ENCODE peak calls at places on chromosomes 1 and 21, in six cellular contexts. J is H9, T is H1, K is IMR-90, H is neuronal stem cell, D is trophoblast cell. B is an unnamed sample.

GRCh38 chr1:66944330-66945274 is 19.8 kb downstream of the MIER1 start:
- DNase-seq in J (no peak), T (no peak), K (peak; percentile 85), H (no peak), D (peak; percentile 37), B (peak; percentile 88)

GRCh38 chr1:156356875-156357534 is 12.0 kb upstream of the RHBG start:
- DNase-seq in J (peak; percentile 96), T (peak; percentile 92), K (no peak), H (peak; percentile 44), D (peak; percentile 64), B (peak; percentile 40)

GRCh38 chr1:212699839-212700596 is at the start of gene BATF3:
- DNase-seq in J (no peak), T (peak; percentile 55), K (no peak), H (no peak), D (peak; percentile 38), B (peak; percentile 60)

GRCh38 chr1:100387209-100387608 is 34.9 kb downstream of the CDC14A start:
- DNase-seq in J (no peak), T (no peak), K (peak; percentile 53), H (no peak), D (peak; percentile 3), B (no peak)

GRCh38 chr1:28512058-28512611 is 6.3 kb downstream of the RCC1 start:
- DNase-seq in J (no peak), T (no peak), K (peak; percentile 37), H (no peak), D (peak; percentile 34), B (peak; percentile 31)

GRCh38 chr1:54763814-54764131 is 550 bp downstream of the PARS2 start:
- DNase-seq in J (no peak), T (no peak), K (no peak), H (no peak), D (no peak), B (no peak)

GRCh38 chr1:103917771-103918170 is 168.1 kb downstream of the AMY1C start:
- DNase-seq in J (no peak), T (no peak), K (no peak), H (no peak), D (no peak), B (no peak)

GRCh38 chr1:244273845-244274619 is 177.7 kb downstream of the ADSS2 start:
- DNase-seq in J (no peak), T (no peak), K (peak; percentile 100), H (peak; percentile 17), D (peak; percentile 70), B (peak; percentile 94)

GRCh38 chr1:20686878-20687725 is 25.9 kb upstream of the DDOST start:
- DNase-seq in J (no peak), T (no peak), K (no peak), H (no peak), D (no peak), B (no peak)

GRCh38 chr1:115676498-115677171 is 34.9 kb downstream of the VANGL1 start:
- DNase-seq in J (no peak), T (no peak), K (no peak), H (peak; percentile 20), D (no peak), B (no peak)

GRCh38 chr1:34407140-34407539 is 230.4 kb downstream of the C1orf94 start:
- DNase-seq in J (no peak), T (peak; percentile 8), K (no peak), H (no peak), D (peak; percentile 81), B (no peak)

GRCh38 chr1:29540801-29541357 is 304.6 kb downstream of the PTPRU start:
- DNase-seq in J (peak; percentile 21), T (no peak), K (no peak), H (no peak), D (no peak), B (no peak)

GRCh38 chr21:16794944-16795343 is 717.9 kb upstream of the CXADR start:
- DNase-seq in J (no peak), T (no peak), K (peak; percentile 95), H (no peak), D (peak; percentile 59), B (peak; percentile 81)

GRCh38 chr1:169113613-169114119 is 7.2 kb downstream of the ATP1B1 start:
- DNase-seq in J (peak; percentile 69), T (no peak), K (peak; percentile 95), H (no peak), D (peak; percentile 92), B (peak; percentile 94)

GRCh38 chr1:229952135-229952534 is 114.9 kb upstream of the GALNT2 start:
- DNase-seq in J (no peak), T (no peak), K (no peak), H (no peak), D (no peak), B (no peak)

GRCh38 chr21:31218830-31219608 is 125.0 kb downstream of the TIAM1 start:
- DNase-seq in J (no peak), T (no peak), K (peak; percentile 29), H (peak; percentile 11), D (peak; percentile 75), B (no peak)

GRCh38 chr1:221891708-221892107 is 149.8 kb upstream of the DUSP10 start:
- DNase-seq in J (no peak), T (no peak), K (no peak), H (no peak), D (peak; percentile 61), B (no peak)

GRCh38 chr1:99849744-99850457 is at the start of gene AGL:
- DNase-seq in J (peak; percentile 91), T (peak; percentile 94), K (peak; percentile 61), H (peak; percentile 78), D (peak; percentile 91), B (peak; percentile 84)

GRCh38 chr1:37556712-37557196 is at the start of gene DNALI1:
- DNase-seq in J (peak; percentile 97), T (peak; percentile 98), K (peak; percentile 88), H (peak; percentile 91), D (peak; percentile 94), B (peak; percentile 92)

GRCh38 chr1:114341886-114342285 is 169.1 kb downstream of the TRIM33 start:
- DNase-seq in J (no peak), T (peak; percentile 13), K (no peak), H (no peak), D (no peak), B (no peak)

GRCh38 chr21:17463441-17463840 is 49.4 kb upstream of the CXADR start:
- DNase-seq in J (no peak), T (no peak), K (peak; percentile 97), H (no peak), D (no peak), B (peak; percentile 44)

GRCh38 chr1:225454067-225454618 is 26.3 kb upstream of the LBR start:
- DNase-seq in J (no peak), T (no peak), K (peak; percentile 31), H (no peak), D (peak; percentile 37), B (peak; percentile 29)

GRCh38 chr1:98677288-98677687 is 15.8 kb downstream of the SNX7 start:
- DNase-seq in J (no peak), T (no peak), K (peak; percentile 85), H (no peak), D (no peak), B (no peak)

GRCh38 chr1:6386371-6386949 is 7.1 kb downstream of the ACOT7 start:
- DNase-seq in J (no peak), T (no peak), K (peak; percentile 42), H (no peak), D (peak; percentile 37), B (peak; percentile 80)

GRCh38 chr1:178341218-178341956 is 155.4 kb downstream of the CLEC20A start:
- DNase-seq in J (peak; percentile 91), T (peak; percentile 80), K (peak; percentile 80), H (peak; percentile 79), D (peak; percentile 89), B (peak; percentile 73)

GRCh38 chr1:53413175-53414001 is 45.8 kb upstream of the DMRTB1 start:
- DNase-seq in J (no peak), T (peak; percentile 35), K (peak; percentile 89), H (no peak), D (no peak), B (peak; percentile 90)

GRCh38 chr1:241828576-241828975 is 19.4 kb upstream of the EXO1 start:
- DNase-seq in J (no peak), T (no peak), K (peak; percentile 54), H (no peak), D (peak; percentile 13), B (no peak)

GRCh38 chr1:3026581-3027511 is 5.6 kb downstream of the ACTRT2 start:
- DNase-seq in J (no peak), T (no peak), K (no peak), H (no peak), D (no peak), B (no peak)

GRCh38 chr1:177809844-177810243 is 160.0 kb downstream of the SEC16B start:
- DNase-seq in J (no peak), T (no peak), K (peak; percentile 2), H (no peak), D (no peak), B (no peak)

DNA sequence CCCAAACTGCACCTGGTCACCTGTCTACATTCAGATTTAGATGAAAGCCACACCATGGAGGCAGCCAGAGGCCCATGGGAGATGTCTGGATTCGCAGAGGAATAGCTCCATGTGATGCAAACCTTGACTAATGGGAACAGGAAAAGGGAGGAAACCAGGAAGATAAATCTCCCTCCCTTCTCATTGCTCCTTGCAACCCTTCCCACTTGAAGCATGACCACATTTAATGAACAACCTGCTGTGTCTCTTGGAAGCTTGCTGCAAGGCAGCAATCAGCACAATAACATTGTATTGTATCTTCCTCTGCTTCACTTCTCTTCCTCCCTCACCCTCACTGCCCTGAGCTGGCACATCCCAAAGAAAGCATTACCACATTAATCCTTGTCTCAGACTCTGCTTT is 42.5 kb upstream of the KLF17 start:
- DNase-seq in J (no peak), T (no peak), K (no peak), H (no peak), D (no peak), B (peak; percentile 18)
- H3K4ac ChIP-seq in J (no peak overlapping the region), T (no peak overlapping the region), K (no peak overlapping the region), H (no peak overlapping the region), D (no peak overlapping the region), B (no peak overlapping the region)

GRCh38 chr1:12475947-12476346 is 142.1 kb downstream of the DHRS3 start:
- DNase-seq in J (no peak), T (no peak), K (peak; percentile 25), H (no peak), D (no peak), B (peak; percentile 58)
- H3K14ac ChIP-seq in J (no peak overlapping the region), T (no peak overlapping the region), K (peak overlapping the region; percentile 43), H (no peak overlapping the region), D (no peak overlapping the region), B (no peak overlapping the region)

DNA sequence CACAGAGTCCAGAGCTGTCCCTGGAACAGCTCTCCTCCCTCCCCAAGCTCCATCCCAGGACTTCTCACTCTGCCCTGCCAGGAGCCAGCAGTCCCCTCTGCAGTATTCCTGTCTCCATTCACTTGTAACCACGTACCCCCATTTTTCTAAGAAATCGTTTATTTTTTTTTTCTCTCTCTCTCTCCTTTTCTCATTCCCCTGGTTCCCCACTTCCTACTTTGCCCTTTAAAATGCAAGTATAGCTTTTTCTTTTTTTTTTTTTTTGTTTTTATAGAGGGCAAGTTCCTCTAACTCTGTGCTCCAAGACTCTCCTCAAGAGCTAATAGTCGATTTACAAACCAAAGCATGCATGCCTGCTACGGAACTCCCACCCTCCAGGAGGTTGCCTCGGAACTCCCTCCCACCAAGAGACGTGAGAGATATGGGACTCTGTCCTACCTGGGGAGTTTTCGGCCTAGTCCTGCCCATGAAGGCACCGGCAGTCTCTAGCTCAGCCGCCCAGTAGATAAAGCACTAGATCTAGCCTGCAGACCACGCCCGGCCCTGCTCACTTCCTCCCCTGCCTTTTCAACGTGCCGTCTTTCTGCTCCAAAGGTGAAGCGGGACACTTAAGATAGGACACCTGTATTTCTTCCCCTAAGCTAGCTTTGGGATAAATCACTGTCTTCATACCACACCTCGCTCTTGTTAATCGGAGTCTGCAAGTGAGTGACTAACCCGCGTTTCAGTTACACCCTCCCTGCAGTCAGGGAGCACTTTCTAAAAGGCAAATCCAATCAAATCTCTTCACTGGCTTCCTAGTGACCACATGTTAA is 27.7 kb downstream of the TNFRSF9 start:
- DNase-seq in J (peak; percentile 61), T (no peak), K (no peak), H (no peak), D (peak; percentile 34), B (no peak)
- H3K4ac ChIP-seq in J (no peak overlapping the region), T (no peak overlapping the region), K (no peak overlapping the region), H (no peak overlapping the region), D (no peak overlapping the region), B (no peak overlapping the region)

GRCh38 chr21:21000576-21001175 is 2.5 kb downstream of the NCAM2 start:
- DNase-seq in J (no peak), T (no peak), K (no peak), H (no peak), D (no peak), B (no peak)
- H3K14ac ChIP-seq in J (no peak overlapping the region), T (no peak overlapping the region), K (no peak overlapping the region), H (no peak overlapping the region), D (no peak overlapping the region), B (no peak overlapping the region)

B was measured in mesenchymal stem cell.